ENCODE peak calls at places on chromosomes 16 and 17, in seven cellular contexts. One of them, this sample, is unnamed.

GRCh38 chr16:66247516-66248089 is 118.9 kb upstream of the CDH5 start:
- DNase-seq in HCT116: no peak
- DNase-seq in neural progenitor cell: no peak
- DNase-seq in PC-3: peak; percentile 9
- DNase-seq in GM23248: peak; percentile 71
- DNase-seq in GM23338: no peak
- DNase-seq in MM.1S: no peak
- DNase-seq in this sample: peak; percentile 42

GRCh38 chr16:11198817-11199216 is 57.2 kb downstream of the SOCS1 start:
- DNase-seq in HCT116: peak; percentile 70
- DNase-seq in neural progenitor cell: no peak
- DNase-seq in PC-3: peak; percentile 80
- DNase-seq in GM23248: no peak
- DNase-seq in GM23338: no peak
- DNase-seq in MM.1S: no peak
- DNase-seq in this sample: peak; percentile 42

GRCh38 chr17:47850692-47851573 is at the start of gene SP6:
- DNase-seq in HCT116: peak; percentile 80
- DNase-seq in neural progenitor cell: peak; percentile 91
- DNase-seq in PC-3: peak; percentile 93
- DNase-seq in GM23248: peak; percentile 89
- DNase-seq in GM23338: peak; percentile 93
- DNase-seq in MM.1S: peak; percentile 69
- DNase-seq in this sample: peak; percentile 94

GRCh38 chr16:25823891-25824290 is 132.1 kb downstream of the HS3ST4 start:
- DNase-seq in HCT116: no peak
- DNase-seq in neural progenitor cell: no peak
- DNase-seq in PC-3: no peak
- DNase-seq in GM23248: peak; percentile 37
- DNase-seq in GM23338: no peak
- DNase-seq in MM.1S: no peak
- DNase-seq in this sample: peak; percentile 19

GRCh38 chr17:48236681-48237134 is 129.1 kb downstream of the SNX11 start:
- DNase-seq in HCT116: peak; percentile 91
- DNase-seq in neural progenitor cell: no peak
- DNase-seq in PC-3: peak; percentile 98
- DNase-seq in GM23248: peak; percentile 74
- DNase-seq in GM23338: no peak
- DNase-seq in MM.1S: no peak
- DNase-seq in this sample: no peak

GRCh38 chr16:10362077-10362863 is 23.6 kb upstream of the ATF7IP2 start:
- DNase-seq in HCT116: no peak
- DNase-seq in neural progenitor cell: no peak
- DNase-seq in PC-3: no peak
- DNase-seq in GM23248: no peak
- DNase-seq in GM23338: no peak
- DNase-seq in MM.1S: no peak
- DNase-seq in this sample: peak; percentile 47

GRCh38 chr16:76819517-76819916 is 371.5 kb upstream of the MON1B start:
- DNase-seq in HCT116: no peak
- DNase-seq in neural progenitor cell: no peak
- DNase-seq in PC-3: no peak
- DNase-seq in GM23248: no peak
- DNase-seq in GM23338: no peak
- DNase-seq in MM.1S: no peak
- DNase-seq in this sample: no peak

GRCh38 chr16:89721644-89722391 is 481 bp downstream of the ZNF276 start:
- DNase-seq in HCT116: no peak
- DNase-seq in neural progenitor cell: peak; percentile 62
- DNase-seq in PC-3: peak; percentile 44
- DNase-seq in GM23248: peak; percentile 77
- DNase-seq in GM23338: peak; percentile 52
- DNase-seq in MM.1S: peak; percentile 81
- DNase-seq in this sample: peak; percentile 62

GRCh38 chr16:81786321-81786720 is 7.2 kb downstream of the PLCG2 start:
- DNase-seq in HCT116: no peak
- DNase-seq in neural progenitor cell: no peak
- DNase-seq in PC-3: peak; percentile 65
- DNase-seq in GM23248: peak; percentile 46
- DNase-seq in GM23338: peak; percentile 22
- DNase-seq in MM.1S: no peak
- DNase-seq in this sample: no peak

GRCh38 chr17:40068129-40068581 is 5.4 kb downstream of the THRA start:
- DNase-seq in HCT116: no peak
- DNase-seq in neural progenitor cell: peak; percentile 2
- DNase-seq in PC-3: peak; percentile 39
- DNase-seq in GM23248: peak; percentile 55
- DNase-seq in GM23338: no peak
- DNase-seq in MM.1S: no peak
- DNase-seq in this sample: no peak

GRCh38 chr16:85652431-85653221 is 36.1 kb downstream of the GINS2 start:
- DNase-seq in HCT116: no peak
- DNase-seq in neural progenitor cell: peak; percentile 80
- DNase-seq in PC-3: peak; percentile 10
- DNase-seq in GM23248: peak; percentile 82
- DNase-seq in GM23338: no peak
- DNase-seq in MM.1S: no peak
- DNase-seq in this sample: peak; percentile 57

GRCh38 chr16:51888534-51888933 is 658.4 kb downstream of the TOX3 start:
- DNase-seq in HCT116: no peak
- DNase-seq in neural progenitor cell: no peak
- DNase-seq in PC-3: no peak
- DNase-seq in GM23248: peak; percentile 15
- DNase-seq in GM23338: no peak
- DNase-seq in MM.1S: no peak
- DNase-seq in this sample: no peak

GRCh38 chr16:51527349-51527748 is 376.3 kb upstream of the SALL1 start:
- DNase-seq in HCT116: no peak
- DNase-seq in neural progenitor cell: no peak
- DNase-seq in PC-3: no peak
- DNase-seq in GM23248: no peak
- DNase-seq in GM23338: no peak
- DNase-seq in MM.1S: no peak
- DNase-seq in this sample: no peak

GRCh38 chr17:68868708-68869107 is 86.5 kb downstream of the ABCA8 start:
- DNase-seq in HCT116: no peak
- DNase-seq in neural progenitor cell: no peak
- DNase-seq in PC-3: peak; percentile 48
- DNase-seq in GM23248: no peak
- DNase-seq in GM23338: no peak
- DNase-seq in MM.1S: no peak
- DNase-seq in this sample: no peak

GRCh38 chr17:78724544-78724943 is 57.5 kb downstream of the CYTH1 start:
- DNase-seq in HCT116: no peak
- DNase-seq in neural progenitor cell: peak; percentile 27
- DNase-seq in PC-3: no peak
- DNase-seq in GM23248: no peak
- DNase-seq in GM23338: peak; percentile 51
- DNase-seq in MM.1S: peak; percentile 7
- DNase-seq in this sample: no peak

GRCh38 chr17:1754430-1755112 is 7.3 kb upstream of the SERPINF1 start:
- DNase-seq in HCT116: no peak
- DNase-seq in neural progenitor cell: peak; percentile 34
- DNase-seq in PC-3: no peak
- DNase-seq in GM23248: no peak
- DNase-seq in GM23338: no peak
- DNase-seq in MM.1S: no peak
- DNase-seq in this sample: no peak

GRCh38 chr17:1758812-1759211 is 3.0 kb upstream of the SERPINF1 start:
- DNase-seq in HCT116: no peak
- DNase-seq in neural progenitor cell: no peak
- DNase-seq in PC-3: no peak
- DNase-seq in GM23248: no peak
- DNase-seq in GM23338: no peak
- DNase-seq in MM.1S: no peak
- DNase-seq in this sample: no peak

GRCh38 chr17:1755252-1755992 is 6.4 kb upstream of the SERPINF1 start:
- DNase-seq in HCT116: no peak
- DNase-seq in neural progenitor cell: no peak
- DNase-seq in PC-3: no peak
- DNase-seq in GM23248: no peak
- DNase-seq in GM23338: no peak
- DNase-seq in MM.1S: no peak
- DNase-seq in this sample: no peak

GRCh38 chr17:1753767-1754429 is 8.0 kb upstream of the SERPINF1 start:
- DNase-seq in HCT116: no peak
- DNase-seq in neural progenitor cell: no peak
- DNase-seq in PC-3: no peak
- DNase-seq in GM23248: no peak
- DNase-seq in GM23338: no peak
- DNase-seq in MM.1S: no peak
- DNase-seq in this sample: no peak

DNA sequence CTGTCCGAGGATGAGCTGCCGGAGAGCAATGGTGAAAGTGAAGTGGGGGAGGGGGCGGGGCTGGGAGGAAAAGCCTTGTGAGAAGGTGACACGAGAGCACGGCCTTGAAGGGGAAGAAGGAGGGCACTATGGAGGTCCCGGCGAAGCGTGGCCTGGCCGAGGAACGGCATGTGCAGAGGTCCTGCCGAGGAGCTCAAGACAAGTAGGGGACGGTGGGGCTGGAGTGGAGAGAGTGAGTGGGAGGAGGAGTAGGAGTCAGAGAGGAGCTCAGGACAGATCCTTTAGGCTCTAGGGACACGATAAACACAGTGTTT is 5.9 kb upstream of the SERPINF1 start:
- DNase-seq in HCT116: no peak
- DNase-seq in neural progenitor cell: no peak
- DNase-seq in PC-3: no peak
- DNase-seq in GM23248: no peak
- DNase-seq in GM23338: no peak
- DNase-seq in MM.1S: no peak
- DNase-seq in this sample: no peak
- TF ChIP-seq EZH2 in HCT116: no peak
- TF ChIP-seq EZH2 in neural progenitor cell: no peak
- TF ChIP-seq EZH2 in PC-3: no peak
- TF ChIP-seq EZH2 in GM23248: no peak
- TF ChIP-seq EZH2 in GM23338: no peak
- TF ChIP-seq EZH2 in MM.1S: no peak
- TF ChIP-seq EZH2 in this sample: no peak

DNA sequence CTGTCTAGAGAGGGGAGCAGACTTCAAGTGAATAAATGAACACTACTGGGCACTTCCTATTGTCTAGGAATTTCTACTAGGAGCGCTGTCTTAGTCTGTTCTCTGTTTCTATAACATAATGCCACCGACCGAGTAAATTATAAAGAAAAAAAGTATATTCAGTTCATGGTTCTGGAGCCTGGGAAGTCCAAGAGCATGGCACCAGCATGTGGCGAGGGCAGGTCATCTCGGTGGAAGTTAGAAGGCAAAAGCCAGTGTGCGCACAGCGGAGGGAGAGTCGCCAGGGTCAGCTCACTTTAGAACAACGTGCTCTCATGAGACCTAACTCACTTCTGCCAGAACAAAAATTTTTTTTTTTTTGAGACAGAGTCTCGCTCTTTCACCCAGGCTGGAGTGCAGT is 35.5 kb upstream of the RPH3AL start:
- DNase-seq in HCT116: no peak
- DNase-seq in neural progenitor cell: no peak
- DNase-seq in PC-3: no peak
- DNase-seq in GM23248: no peak
- DNase-seq in GM23338: no peak
- DNase-seq in MM.1S: no peak
- DNase-seq in this sample: no peak
- TF ChIP-seq EZH2phosphoT487 in HCT116: no peak
- TF ChIP-seq EZH2phosphoT487 in neural progenitor cell: no peak
- TF ChIP-seq EZH2phosphoT487 in PC-3: no peak
- TF ChIP-seq EZH2phosphoT487 in GM23248: no peak
- TF ChIP-seq EZH2phosphoT487 in GM23338: no peak
- TF ChIP-seq EZH2phosphoT487 in MM.1S: no peak
- TF ChIP-seq EZH2phosphoT487 in this sample: no peak

GRCh38 chr17:12627177-12627629 is 38.5 kb upstream of the MYOCD start:
- DNase-seq in HCT116: no peak
- DNase-seq in neural progenitor cell: no peak
- DNase-seq in PC-3: peak; percentile 12
- DNase-seq in GM23248: peak; percentile 77
- DNase-seq in GM23338: no peak
- DNase-seq in MM.1S: no peak
- DNase-seq in this sample: peak; percentile 77
- H3K27ac ChIP-seq in HCT116: no peak overlapping the region
- H3K27ac ChIP-seq in neural progenitor cell: no peak overlapping the region
- H3K27ac ChIP-seq in PC-3: no peak overlapping the region
- H3K27ac ChIP-seq in GM23248: no peak overlapping the region
- H3K27ac ChIP-seq in GM23338: no peak overlapping the region
- H3K27ac ChIP-seq in MM.1S: no peak overlapping the region
- H3K27ac ChIP-seq in this sample: peak overlapping the region; percentile 15

GRCh38 chr17:81858967-81859905 is 1.1 kb downstream of the P4HB start:
- DNase-seq in HCT116: no peak
- DNase-seq in neural progenitor cell: no peak
- DNase-seq in PC-3: peak; percentile 24
- DNase-seq in GM23248: peak; percentile 55
- DNase-seq in GM23338: no peak
- DNase-seq in MM.1S: peak; percentile 18
- DNase-seq in this sample: no peak

GRCh38 chr17:81863123-81863675 is 2.9 kb upstream of the P4HB start:
- DNase-seq in HCT116: no peak
- DNase-seq in neural progenitor cell: no peak
- DNase-seq in PC-3: no peak
- DNase-seq in GM23248: peak; percentile 50
- DNase-seq in GM23338: no peak
- DNase-seq in MM.1S: no peak
- DNase-seq in this sample: no peak

GRCh38 chr17:81859906-81860755 is at the start of gene P4HB:
- DNase-seq in HCT116: no peak
- DNase-seq in neural progenitor cell: no peak
- DNase-seq in PC-3: no peak
- DNase-seq in GM23248: peak; percentile 48
- DNase-seq in GM23338: no peak
- DNase-seq in MM.1S: no peak
- DNase-seq in this sample: no peak

GRCh38 chr17:81858170-81858966 is 2.0 kb downstream of the P4HB start:
- DNase-seq in HCT116: no peak
- DNase-seq in neural progenitor cell: no peak
- DNase-seq in PC-3: peak; percentile 54
- DNase-seq in GM23248: peak; percentile 32
- DNase-seq in GM23338: no peak
- DNase-seq in MM.1S: peak; percentile 6
- DNase-seq in this sample: no peak

DNA sequence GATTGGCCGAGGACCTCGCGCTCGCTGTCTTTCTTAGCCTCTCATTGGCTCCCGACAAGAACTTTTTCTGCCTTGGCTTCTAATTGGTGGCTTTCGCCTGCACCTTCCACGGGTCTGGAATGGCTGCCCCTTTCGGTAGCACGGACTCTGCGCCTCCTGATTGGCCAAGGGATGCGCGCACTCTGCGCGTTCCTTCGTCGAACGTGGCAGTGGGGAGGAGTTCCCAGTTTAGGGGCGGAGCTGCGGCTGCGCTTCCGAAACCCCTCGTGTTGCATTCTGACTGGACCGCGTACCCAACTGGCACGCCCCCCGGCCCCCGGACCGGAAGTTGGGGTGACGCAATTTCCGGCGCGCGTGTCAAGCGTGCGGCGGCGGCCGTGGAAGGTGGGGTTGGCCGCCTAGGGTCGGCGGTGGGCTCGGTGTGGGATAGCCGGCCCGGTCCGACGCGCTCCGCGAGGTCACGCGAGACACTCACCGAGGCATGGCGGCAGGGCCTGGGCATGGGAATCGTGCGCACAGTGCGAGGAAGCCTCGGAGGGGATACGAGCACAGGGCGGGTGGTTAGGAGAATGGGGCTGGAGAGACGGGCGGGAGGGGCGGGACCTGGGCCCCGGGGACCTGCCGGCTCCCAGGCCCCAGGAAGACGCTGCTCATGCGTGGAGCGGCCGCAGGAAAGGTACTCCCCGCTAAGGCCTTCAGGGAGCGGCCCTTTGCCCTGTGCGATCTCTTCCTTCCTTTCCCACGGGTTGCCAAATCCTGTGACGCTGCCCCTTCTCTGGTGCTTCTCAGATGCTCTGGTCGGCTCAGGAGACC is 627 bp upstream of the P4HB start:
- DNase-seq in HCT116: peak; percentile 100
- DNase-seq in neural progenitor cell: peak; percentile 100
- DNase-seq in PC-3: peak; percentile 100
- DNase-seq in GM23248: peak; percentile 100
- DNase-seq in GM23338: peak; percentile 100
- DNase-seq in MM.1S: peak; percentile 100
- DNase-seq in this sample: peak; percentile 100
- TF ChIP-seq EZH2 in HCT116: no peak
- TF ChIP-seq EZH2 in neural progenitor cell: no peak
- TF ChIP-seq EZH2 in PC-3: no peak
- TF ChIP-seq EZH2 in GM23248: no peak
- TF ChIP-seq EZH2 in GM23338: no peak
- TF ChIP-seq EZH2 in MM.1S: no peak
- TF ChIP-seq EZH2 in this sample: no peak